ENCODE peak calls at places on chromosomes 16 and 17, in four cellular contexts. One of them, this sample, is unnamed.

GRCh38 chr16:138049-138417 is 440 bp downstream of the NPRL3 start:
- DNase-seq in mammary epithelial cell: no peak
- DNase-seq in spleen: peak
- DNase-seq in fibroblast of mammary gland: no peak
- DNase-seq in this sample: no peak

GRCh38 chr16:74761665-74762064 is 13.0 kb downstream of the FA2H start:
- DNase-seq in spleen: no peak
- DNase-seq in mammary epithelial cell: no peak
- DNase-seq in fibroblast of mammary gland: no peak
- DNase-seq in this sample: no peak

GRCh38 chr17:81440511-81441244 is 45.4 kb downstream of the BAHCC1 start:
- DNase-seq in fibroblast of mammary gland: no peak
- DNase-seq in mammary epithelial cell: no peak
- DNase-seq in spleen: no peak
- DNase-seq in this sample: no peak

GRCh38 chr16:25265968-25266367 is 8.3 kb upstream of the ZKSCAN2 start:
- DNase-seq in fibroblast of mammary gland: no peak
- DNase-seq in mammary epithelial cell: no peak
- DNase-seq in spleen: no peak
- DNase-seq in this sample: no peak

GRCh38 chr17:39573447-39574298 is 34.0 kb downstream of the NEUROD2 start:
- DNase-seq in fibroblast of mammary gland: peak
- DNase-seq in spleen: peak
- DNase-seq in mammary epithelial cell: peak
- DNase-seq in this sample: peak

GRCh38 chr17:80649672-80650338 is 105.2 kb downstream of the RPTOR start:
- DNase-seq in fibroblast of mammary gland: peak
- DNase-seq in spleen: peak
- DNase-seq in mammary epithelial cell: peak
- DNase-seq in this sample: peak

GRCh38 chr16:31505483-31505882 is 2.7 kb downstream of the RUSF1 start:
- DNase-seq in mammary epithelial cell: no peak
- DNase-seq in spleen: no peak
- DNase-seq in fibroblast of mammary gland: no peak
- DNase-seq in this sample: no peak

GRCh38 chr17:15232517-15232915 is 32.6 kb downstream of the PMP22 start:
- DNase-seq in spleen: no peak
- DNase-seq in fibroblast of mammary gland: peak
- DNase-seq in mammary epithelial cell: no peak
- DNase-seq in this sample: no peak

GRCh38 chr17:17682293-17682736 is 1.1 kb downstream of the RAI1 start:
- DNase-seq in spleen: peak
- DNase-seq in mammary epithelial cell: peak
- DNase-seq in fibroblast of mammary gland: no peak
- DNase-seq in this sample: no peak

GRCh38 chr17:17680477-17681186 is 626 bp upstream of the RAI1 start:
- DNase-seq in fibroblast of mammary gland: no peak
- DNase-seq in mammary epithelial cell: no peak
- DNase-seq in spleen: no peak
- DNase-seq in this sample: no peak

GRCh38 chr17:17681187-17681743 is at the start of gene RAI1:
- DNase-seq in spleen: peak
- DNase-seq in mammary epithelial cell: peak
- DNase-seq in fibroblast of mammary gland: peak
- DNase-seq in this sample: peak

GRCh38 chr17:17682737-17683675 is 1.7 kb downstream of the RAI1 start:
- DNase-seq in fibroblast of mammary gland: peak
- DNase-seq in mammary epithelial cell: peak
- DNase-seq in spleen: peak
- DNase-seq in this sample: peak

DNA sequence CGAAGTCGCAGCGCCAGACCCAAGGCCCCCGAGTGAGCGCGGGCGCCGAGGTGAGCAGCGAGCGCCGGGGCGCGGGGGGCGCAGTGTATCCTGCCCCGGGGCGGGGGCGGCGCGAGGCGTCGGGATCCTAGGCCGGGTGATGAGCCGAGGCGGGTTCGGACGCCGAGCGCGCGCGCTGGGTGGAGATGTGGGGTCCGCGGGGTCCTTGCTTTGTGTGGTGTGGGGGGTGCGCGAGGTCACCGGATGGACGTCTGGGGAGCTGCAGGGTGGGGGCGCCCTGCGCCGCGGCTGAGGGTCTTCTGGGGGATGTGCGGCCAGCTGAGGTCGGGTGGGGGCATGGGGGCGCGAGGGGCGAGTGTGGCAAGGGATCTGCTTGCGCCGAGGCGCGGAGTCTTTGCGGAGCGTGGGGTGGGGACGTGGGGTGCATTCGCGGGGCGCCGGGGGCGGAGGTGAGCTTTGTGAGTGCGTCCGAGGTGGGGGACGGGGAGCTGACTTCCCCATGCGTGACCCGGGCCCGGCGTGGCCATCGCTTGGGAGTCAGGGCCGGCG is 560 bp downstream of the RAI1 start:
- DNase-seq in fibroblast of mammary gland: no peak
- DNase-seq in spleen: peak
- DNase-seq in mammary epithelial cell: no peak
- DNase-seq in this sample: no peak
- TF ChIP-seq CTCF in fibroblast of mammary gland: no peak
- TF ChIP-seq CTCF in spleen: no peak
- TF ChIP-seq CTCF in mammary epithelial cell: no peak
- TF ChIP-seq CTCF in this sample: no peak

DNA sequence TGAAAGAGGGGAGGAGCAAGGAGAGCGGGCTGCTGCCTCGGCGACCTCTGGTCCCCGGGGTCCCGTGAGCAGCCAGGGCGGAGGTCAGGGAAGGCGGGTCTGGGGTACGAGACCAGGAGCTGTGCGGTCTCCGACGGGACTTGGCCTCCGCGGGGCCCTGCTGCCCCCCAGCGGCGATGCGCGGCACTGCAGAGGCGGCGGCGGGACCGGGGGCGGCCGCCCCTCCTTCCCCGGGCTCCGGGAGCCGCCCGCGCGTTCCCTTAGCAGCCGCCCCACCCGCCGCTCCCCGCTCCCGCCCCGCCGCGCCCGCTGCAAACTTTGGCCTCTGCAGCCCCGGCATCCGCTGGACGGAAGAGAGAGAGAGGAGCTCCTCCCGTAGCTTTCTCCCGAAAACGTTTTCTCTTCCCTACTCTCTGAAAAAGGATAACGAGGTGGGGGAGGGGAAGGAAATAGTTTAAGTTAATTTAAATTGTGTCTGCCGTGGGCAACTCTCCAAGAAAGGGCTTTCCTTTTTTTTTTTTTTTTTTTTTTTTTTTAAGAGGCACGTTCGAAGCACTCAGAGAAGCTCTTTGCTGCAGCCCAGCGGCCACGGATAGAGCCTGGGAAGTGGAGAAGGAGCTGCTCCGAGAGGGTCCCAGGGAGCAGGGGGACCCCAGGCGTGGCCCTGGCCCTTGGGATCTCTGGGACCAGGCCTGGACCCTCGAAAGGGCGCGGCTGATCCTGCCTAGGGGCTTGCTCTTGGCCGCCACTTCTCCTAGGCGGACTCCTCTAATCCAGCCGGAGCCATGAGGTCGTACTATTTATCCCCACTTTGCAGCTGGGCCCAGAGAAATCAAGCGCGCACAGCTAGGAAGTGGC is 43.2 kb downstream of the C16orf82 start:
- DNase-seq in fibroblast of mammary gland: peak
- DNase-seq in mammary epithelial cell: peak
- DNase-seq in spleen: peak
- DNase-seq in this sample: peak
- H3K4me3 ChIP-seq in fibroblast of mammary gland: peak
- H3K4me3 ChIP-seq in mammary epithelial cell: peak
- H3K4me3 ChIP-seq in spleen: no peak
- H3K4me3 ChIP-seq in this sample: peak

DNA sequence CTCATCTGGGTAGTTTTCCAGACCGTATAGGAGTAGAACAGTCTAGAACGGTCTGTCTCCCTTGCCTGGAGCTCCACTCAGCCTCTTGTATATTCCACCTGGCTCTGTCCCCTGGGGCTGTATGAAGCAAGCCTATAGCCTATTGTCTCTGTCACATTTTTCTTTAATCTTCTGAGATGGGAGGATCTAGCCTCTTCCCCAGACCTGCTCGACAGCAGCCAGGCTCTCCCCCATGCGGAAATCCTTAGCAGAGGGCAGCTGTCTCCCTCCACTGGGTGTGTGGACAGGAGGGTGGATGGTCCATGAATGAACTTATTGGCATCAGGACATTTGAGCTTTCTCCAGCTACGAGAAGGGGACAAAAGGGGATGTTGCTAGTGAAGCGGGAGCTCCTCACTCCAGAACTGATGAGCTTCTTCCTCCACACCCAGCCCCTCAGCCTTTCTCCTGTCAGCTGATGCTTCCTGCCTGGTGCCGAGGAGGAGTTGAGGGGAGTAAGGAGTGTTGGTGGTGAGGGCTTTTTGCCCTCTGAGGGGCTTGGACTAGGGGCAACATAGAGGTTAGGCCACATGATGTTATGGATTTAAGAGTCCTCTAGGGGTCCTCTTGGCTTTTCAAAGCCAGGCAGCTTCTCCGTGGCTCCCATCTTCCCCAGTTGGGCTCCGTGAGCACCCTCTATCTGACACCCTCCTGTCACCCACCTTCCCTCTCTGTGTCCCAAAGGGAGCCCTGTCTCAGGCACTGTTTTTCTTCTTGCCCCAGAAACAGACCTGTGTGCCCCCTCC is 28.0 kb downstream of the ARHGAP23 start:
- DNase-seq in fibroblast of mammary gland: no peak
- DNase-seq in mammary epithelial cell: no peak
- DNase-seq in spleen: no peak
- DNase-seq in this sample: peak
- TF ChIP-seq CTCF in fibroblast of mammary gland: no peak
- TF ChIP-seq CTCF in mammary epithelial cell: peak
- TF ChIP-seq CTCF in spleen: no peak
- TF ChIP-seq CTCF in this sample: peak

DNA sequence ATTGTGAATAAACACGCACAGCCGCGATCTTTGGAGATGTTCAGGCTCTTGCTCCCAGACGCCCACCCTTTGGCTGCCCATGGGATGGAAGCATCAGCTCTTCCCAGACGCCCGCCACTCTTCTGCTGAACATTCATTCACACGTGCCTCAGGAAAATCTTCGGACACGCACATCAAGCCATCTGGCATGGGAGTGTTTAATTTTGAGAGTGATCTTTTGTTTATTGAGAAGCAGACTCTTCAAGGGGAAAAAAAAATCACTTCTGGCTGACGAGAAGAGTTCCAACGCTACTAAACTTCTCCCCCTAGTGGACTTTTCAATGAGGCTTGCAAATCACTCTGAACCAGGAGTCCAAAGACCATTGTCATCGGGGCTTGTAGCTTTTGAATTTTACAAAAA is 62.0 kb upstream of the NUDT7 start:
- DNase-seq in fibroblast of mammary gland: peak
- DNase-seq in mammary epithelial cell: peak
- DNase-seq in spleen: no peak
- DNase-seq in this sample: peak
- H3K4me3 ChIP-seq in fibroblast of mammary gland: no peak
- H3K4me3 ChIP-seq in mammary epithelial cell: no peak
- H3K4me3 ChIP-seq in spleen: no peak
- H3K4me3 ChIP-seq in this sample: no peak

DNA sequence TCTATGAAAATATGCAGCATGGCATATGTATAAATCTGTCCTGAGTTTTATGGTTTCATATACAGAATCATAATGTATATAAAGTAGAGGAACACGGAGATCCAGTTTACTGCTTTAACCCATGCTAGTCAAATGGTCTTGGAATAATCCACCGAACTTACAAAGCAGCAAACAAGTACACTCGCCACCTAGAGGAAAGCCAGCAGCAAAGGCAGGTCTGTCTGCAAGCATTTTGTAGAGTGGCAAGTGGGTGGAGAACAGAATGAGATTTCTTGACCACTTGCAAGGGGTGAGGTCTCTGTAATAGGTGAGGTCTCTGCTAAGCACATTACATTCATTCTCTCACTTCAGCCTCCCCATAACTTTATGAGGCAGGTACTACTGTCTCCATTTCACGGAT is 308.3 kb downstream of the CA10 start:
- DNase-seq in mammary epithelial cell: no peak
- DNase-seq in spleen: no peak
- DNase-seq in fibroblast of mammary gland: no peak
- DNase-seq in this sample: no peak
- TF ChIP-seq CTCF in mammary epithelial cell: peak
- TF ChIP-seq CTCF in spleen: no peak
- TF ChIP-seq CTCF in fibroblast of mammary gland: no peak
- TF ChIP-seq CTCF in this sample: no peak

GRCh38 chr17:60604686-60605334 is 4.8 kb downstream of the PPM1D start:
- DNase-seq in spleen: no peak
- DNase-seq in mammary epithelial cell: peak
- DNase-seq in fibroblast of mammary gland: peak
- DNase-seq in this sample: peak
- H3K4me3 ChIP-seq in spleen: no peak
- H3K4me3 ChIP-seq in mammary epithelial cell: no peak
- H3K4me3 ChIP-seq in fibroblast of mammary gland: no peak
- H3K4me3 ChIP-seq in this sample: no peak

GRCh38 chr17:44205962-44206824 is 6.5 kb upstream of the ATXN7L3 start:
- DNase-seq in mammary epithelial cell: no peak
- DNase-seq in spleen: no peak
- DNase-seq in fibroblast of mammary gland: no peak
- DNase-seq in this sample: no peak

GRCh38 chr17:44204453-44204882 is 4.8 kb upstream of the ATXN7L3 start:
- DNase-seq in fibroblast of mammary gland: peak
- DNase-seq in mammary epithelial cell: peak
- DNase-seq in spleen: no peak
- DNase-seq in this sample: peak

GRCh38 chr17:44202756-44203155 is 3.1 kb upstream of the ATXN7L3 start:
- DNase-seq in spleen: no peak
- DNase-seq in fibroblast of mammary gland: no peak
- DNase-seq in mammary epithelial cell: no peak
- DNase-seq in this sample: no peak

GRCh38 chr17:44206825-44207155 is 7.1 kb upstream of the ATXN7L3 start:
- DNase-seq in fibroblast of mammary gland: no peak
- DNase-seq in spleen: no peak
- DNase-seq in mammary epithelial cell: no peak
- DNase-seq in this sample: no peak

DNA sequence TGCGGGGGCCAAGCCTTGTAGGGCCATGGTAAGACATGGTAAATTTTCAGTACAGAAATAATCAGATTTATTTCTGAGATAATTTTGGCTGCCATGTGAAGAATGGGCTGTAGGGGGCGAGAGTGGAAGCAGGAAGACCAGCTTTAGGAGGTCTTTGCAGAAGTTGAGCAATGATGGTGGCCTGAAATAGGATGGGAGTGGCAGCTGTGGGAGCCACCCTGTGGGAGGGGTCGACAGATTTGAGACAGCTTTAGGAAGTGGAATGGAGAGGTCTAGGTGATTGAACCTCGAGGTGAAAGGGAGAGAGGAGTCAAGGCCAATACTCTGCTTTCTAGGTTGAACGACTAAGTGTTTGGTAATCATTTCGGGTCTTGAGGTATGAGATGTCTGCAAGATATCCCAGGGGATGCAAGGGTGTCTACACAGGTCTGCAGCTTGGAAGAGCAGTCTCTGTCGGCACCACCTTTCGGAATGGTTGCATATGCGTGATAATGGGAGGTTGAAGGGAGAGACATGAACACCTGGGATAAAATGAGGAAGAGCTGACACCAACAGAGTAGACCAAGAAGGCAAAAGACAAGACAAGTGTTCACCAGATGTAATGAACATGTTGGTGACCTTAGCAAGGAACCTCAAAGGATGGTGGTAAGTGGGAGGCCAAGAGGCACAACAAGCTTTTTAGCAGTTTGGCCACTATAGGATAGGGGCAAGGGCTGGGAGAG is 4.2 kb upstream of the ATXN7L3 start:
- DNase-seq in fibroblast of mammary gland: peak
- DNase-seq in mammary epithelial cell: no peak
- DNase-seq in spleen: no peak
- DNase-seq in this sample: peak
- TF ChIP-seq CTCF in fibroblast of mammary gland: peak
- TF ChIP-seq CTCF in mammary epithelial cell: peak
- TF ChIP-seq CTCF in spleen: peak
- TF ChIP-seq CTCF in this sample: peak